ENCODE peak calls at places on chromosome 20, in five cellular contexts. K, R, L, X and E are unnamed samples.

GRCh38 chr20:46810442-46811327 is 84.0 kb upstream of the EYA2 start:
- DNase-seq in K (no peak), R (no peak), L (no peak), X (no peak), E (peak)

GRCh38 chr20:8305449-8305978 is 173.4 kb downstream of the PLCB1 start:
- DNase-seq in K (peak), R (peak), L (peak), X (no peak), E (no peak)

GRCh38 chr20:7248392-7248992 is 481.0 kb downstream of the BMP2 start:
- DNase-seq in K (no peak), R (no peak), L (no peak), X (no peak), E (no peak)

GRCh38 chr20:25005220-25005619 is 12.7 kb upstream of the APMAP start:
- DNase-seq in K (no peak), R (peak), L (no peak), X (no peak), E (no peak)

GRCh38 chr20:18288748-18289705 is 700 bp downstream of the ZNF133 start:
- DNase-seq in K (no peak), R (peak), L (no peak), X (no peak), E (no peak)

GRCh38 chr20:13717631-13718044 is 67.1 kb downstream of the ESF1 start:
- DNase-seq in K (no peak), R (no peak), L (no peak), X (no peak), E (no peak)

GRCh38 chr20:47802226-47802920 is 17.1 kb upstream of the SULF2 start:
- DNase-seq in K (no peak), R (no peak), L (no peak), X (no peak), E (no peak)

GRCh38 chr20:57598060-57598459 is 22.2 kb downstream of the ZBP1 start:
- DNase-seq in K (no peak), R (no peak), L (no peak), X (no peak), E (no peak)

GRCh38 chr20:31544600-31544999 is 30.4 kb downstream of the HM13 start:
- DNase-seq in K (no peak), R (no peak), L (no peak), X (no peak), E (no peak)

GRCh38 chr20:13325033-13325432 is 104.0 kb downstream of the ISM1 start:
- DNase-seq in K (peak), R (peak), L (no peak), X (no peak), E (no peak)

GRCh38 chr20:20360464-20360863 is 7.4 kb upstream of the INSM1 start:
- DNase-seq in K (peak), R (peak), L (peak), X (no peak), E (no peak)

GRCh38 chr20:32007787-32008616 is 2.2 kb upstream of the CCM2L start:
- DNase-seq in K (no peak), R (no peak), L (no peak), X (no peak), E (no peak)

GRCh38 chr20:944774-945410 is 28.8 kb upstream of the ANGPT4 start:
- DNase-seq in K (no peak), R (no peak), L (no peak), X (no peak), E (no peak)

GRCh38 chr20:59692139-59692538 is 87.8 kb downstream of the PHACTR3 start:
- DNase-seq in K (no peak), R (no peak), L (no peak), X (no peak), E (no peak)
- TF ChIP-seq CTCF in K (no peak), R (no peak), L (no peak), X (no peak), E (no peak)

GRCh38 chr20:4070323-4071176 is 55.2 kb upstream of the RNF24 start:
- DNase-seq in K (no peak), R (no peak), L (no peak), X (no peak), E (no peak)
- TF ChIP-seq CTCF in K (no peak), R (no peak), L (no peak), X (no peak), E (no peak)

DNA sequence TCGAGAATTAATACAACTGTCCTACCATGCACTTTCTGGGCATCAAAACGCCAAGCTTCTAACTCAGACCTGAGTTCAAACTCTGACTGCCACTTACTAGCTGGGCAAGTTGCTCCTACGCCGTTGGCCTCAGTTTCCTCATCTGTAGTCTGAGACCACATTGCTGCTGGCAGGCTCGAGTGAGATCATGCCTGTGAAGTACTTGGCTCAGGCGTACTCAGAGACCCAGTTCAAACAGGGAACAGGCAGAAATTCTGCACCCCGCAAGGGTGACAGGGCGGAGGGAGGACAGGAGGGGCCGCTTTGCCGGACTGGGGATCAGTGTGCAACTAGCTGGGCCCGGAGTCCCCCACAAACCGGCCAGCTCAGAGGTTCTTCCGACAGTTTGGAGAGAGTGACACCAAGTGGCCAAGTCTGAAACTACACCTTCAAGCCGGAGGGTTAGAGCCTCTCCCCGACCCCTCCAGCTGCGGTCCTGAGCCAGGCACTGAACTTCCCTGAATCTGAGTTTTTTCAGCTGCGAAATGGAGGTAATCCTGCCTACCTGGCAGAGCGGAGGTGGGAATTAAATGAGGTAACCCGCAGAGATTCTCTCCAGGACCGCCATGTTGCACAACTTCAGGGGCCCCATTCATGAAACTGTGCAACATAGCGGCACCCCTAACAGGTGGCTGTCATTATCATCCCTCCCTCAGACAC is 46.0 kb upstream of the PTPN1 start:
- DNase-seq in K (no peak), R (peak), L (peak), X (peak), E (no peak)
- TF ChIP-seq CTCF in K (peak), R (peak), L (peak), X (peak), E (peak)

GRCh38 chr20:40939667-40940066 is 89.0 kb upstream of the TOP1 start:
- DNase-seq in K (no peak), R (no peak), L (no peak), X (no peak), E (no peak)

GRCh38 chr20:40943591-40943990 is 85.0 kb upstream of the TOP1 start:
- DNase-seq in K (no peak), R (no peak), L (no peak), X (no peak), E (no peak)

GRCh38 chr20:40942775-40943174 is 85.8 kb upstream of the TOP1 start:
- DNase-seq in K (no peak), R (no peak), L (no peak), X (no peak), E (no peak)

GRCh38 chr20:40941023-40941655 is 87.5 kb upstream of the TOP1 start:
- DNase-seq in K (no peak), R (no peak), L (no peak), X (no peak), E (no peak)

GRCh38 chr20:40942015-40942414 is 86.6 kb upstream of the TOP1 start:
- DNase-seq in K (no peak), R (no peak), L (no peak), X (no peak), E (no peak)
- TF ChIP-seq CTCF in K (no peak), R (no peak), L (no peak), X (no peak), E (no peak)

GRCh38 chr20:63752411-63753101 is 13.0 kb downstream of the SLC2A4RG start:
- DNase-seq in K (no peak), R (no peak), L (no peak), X (no peak), E (no peak)
- TF ChIP-seq CTCF in K (no peak), R (no peak), L (no peak), X (no peak), E (no peak)

GRCh38 chr20:62388839-62389600 is 2.1 kb downstream of the RPS21 start:
- DNase-seq in K (no peak), R (no peak), L (no peak), X (no peak), E (no peak)
- TF ChIP-seq CTCF in K (peak), R (no peak), L (peak), X (no peak), E (no peak)